ENCODE peak calls at places on chromosomes 1 and 21, in nine cellular contexts. One of them, this sample, is unnamed.

GRCh38 chr1:85571830-85572229 is 8.7 kb upstream of the CCN1 start:
- DNase-seq in heart left ventricle: no peak
- DNase-seq in lower leg skin: no peak
- DNase-seq in SK-MEL-5: no peak
- DNase-seq in globus pallidus: no peak
- DNase-seq in endothelial cell: no peak
- DNase-seq in type B pancreatic cell: no peak
- DNase-seq in GM23248: no peak
- DNase-seq in Kasumi-1: no peak
- DNase-seq in this sample: no peak

GRCh38 chr1:151058682-151059341 is 610 bp downstream of the CDC42SE1 start:
- DNase-seq in heart left ventricle: no peak
- DNase-seq in lower leg skin: peak; percentile 92
- DNase-seq in SK-MEL-5: no peak
- DNase-seq in globus pallidus: peak; percentile 49
- DNase-seq in endothelial cell: no peak
- DNase-seq in type B pancreatic cell: no peak
- DNase-seq in GM23248: peak; percentile 52
- DNase-seq in Kasumi-1: no peak
- DNase-seq in this sample: no peak

GRCh38 chr1:201351617-201352016 is 25.9 kb downstream of the TNNT2 start:
- DNase-seq in heart left ventricle: no peak
- DNase-seq in lower leg skin: no peak
- DNase-seq in SK-MEL-5: no peak
- DNase-seq in globus pallidus: no peak
- DNase-seq in endothelial cell: no peak
- DNase-seq in type B pancreatic cell: no peak
- DNase-seq in GM23248: no peak
- DNase-seq in Kasumi-1: no peak
- DNase-seq in this sample: no peak

GRCh38 chr1:177748080-177748801 is 221.6 kb downstream of the SEC16B start:
- DNase-seq in heart left ventricle: no peak
- DNase-seq in lower leg skin: no peak
- DNase-seq in SK-MEL-5: no peak
- DNase-seq in globus pallidus: no peak
- DNase-seq in endothelial cell: no peak
- DNase-seq in type B pancreatic cell: no peak
- DNase-seq in GM23248: no peak
- DNase-seq in Kasumi-1: no peak
- DNase-seq in this sample: no peak

GRCh38 chr1:160656737-160657476 is 10.1 kb upstream of the SLAMF1 start:
- DNase-seq in heart left ventricle: no peak
- DNase-seq in lower leg skin: no peak
- DNase-seq in SK-MEL-5: no peak
- DNase-seq in globus pallidus: no peak
- DNase-seq in endothelial cell: no peak
- DNase-seq in type B pancreatic cell: no peak
- DNase-seq in GM23248: no peak
- DNase-seq in Kasumi-1: no peak
- DNase-seq in this sample: no peak

GRCh38 chr1:13807213-13807612 is 107.2 kb downstream of the PRDM2 start:
- DNase-seq in heart left ventricle: no peak
- DNase-seq in lower leg skin: no peak
- DNase-seq in SK-MEL-5: peak; percentile 56
- DNase-seq in globus pallidus: peak; percentile 31
- DNase-seq in endothelial cell: peak; percentile 70
- DNase-seq in type B pancreatic cell: no peak
- DNase-seq in GM23248: peak; percentile 37
- DNase-seq in Kasumi-1: no peak
- DNase-seq in this sample: no peak

GRCh38 chr1:197948926-197949899 is 32.0 kb downstream of the LHX9 start:
- DNase-seq in heart left ventricle: no peak
- DNase-seq in lower leg skin: no peak
- DNase-seq in SK-MEL-5: no peak
- DNase-seq in globus pallidus: no peak
- DNase-seq in endothelial cell: no peak
- DNase-seq in type B pancreatic cell: no peak
- DNase-seq in GM23248: no peak
- DNase-seq in Kasumi-1: no peak
- DNase-seq in this sample: peak; percentile 30

GRCh38 chr1:94636625-94637024 is 95.1 kb upstream of the F3 start:
- DNase-seq in heart left ventricle: no peak
- DNase-seq in lower leg skin: no peak
- DNase-seq in SK-MEL-5: no peak
- DNase-seq in globus pallidus: no peak
- DNase-seq in endothelial cell: no peak
- DNase-seq in type B pancreatic cell: no peak
- DNase-seq in GM23248: peak; percentile 75
- DNase-seq in Kasumi-1: no peak
- DNase-seq in this sample: no peak

GRCh38 chr1:42932442-42932941 is 26.2 kb downstream of the SLC2A1 start:
- DNase-seq in heart left ventricle: no peak
- DNase-seq in lower leg skin: peak; percentile 74
- DNase-seq in SK-MEL-5: no peak
- DNase-seq in globus pallidus: no peak
- DNase-seq in endothelial cell: no peak
- DNase-seq in type B pancreatic cell: no peak
- DNase-seq in GM23248: no peak
- DNase-seq in Kasumi-1: no peak
- DNase-seq in this sample: no peak

GRCh38 chr1:47840338-47840737 is 156.8 kb downstream of the TRABD2B start:
- DNase-seq in heart left ventricle: no peak
- DNase-seq in lower leg skin: no peak
- DNase-seq in SK-MEL-5: no peak
- DNase-seq in globus pallidus: no peak
- DNase-seq in endothelial cell: no peak
- DNase-seq in type B pancreatic cell: no peak
- DNase-seq in GM23248: no peak
- DNase-seq in Kasumi-1: no peak
- DNase-seq in this sample: no peak

GRCh38 chr21:27017251-27017650 is 50.4 kb upstream of the ADAMTS5 start:
- DNase-seq in heart left ventricle: no peak
- DNase-seq in lower leg skin: no peak
- DNase-seq in SK-MEL-5: no peak
- DNase-seq in globus pallidus: no peak
- DNase-seq in endothelial cell: no peak
- DNase-seq in type B pancreatic cell: no peak
- DNase-seq in GM23248: peak; percentile 3
- DNase-seq in Kasumi-1: no peak
- DNase-seq in this sample: no peak

GRCh38 chr1:234845097-234845660 is 235.2 kb upstream of the IRF2BP2 start:
- DNase-seq in heart left ventricle: no peak
- DNase-seq in lower leg skin: no peak
- DNase-seq in SK-MEL-5: no peak
- DNase-seq in globus pallidus: no peak
- DNase-seq in endothelial cell: no peak
- DNase-seq in type B pancreatic cell: no peak
- DNase-seq in GM23248: no peak
- DNase-seq in Kasumi-1: no peak
- DNase-seq in this sample: peak; percentile 11

GRCh38 chr1:241356519-241357365 is at the start of gene RGS7:
- DNase-seq in heart left ventricle: peak; percentile 11
- DNase-seq in lower leg skin: no peak
- DNase-seq in SK-MEL-5: no peak
- DNase-seq in globus pallidus: peak; percentile 64
- DNase-seq in endothelial cell: peak; percentile 69
- DNase-seq in type B pancreatic cell: peak; percentile 79
- DNase-seq in GM23248: peak; percentile 62
- DNase-seq in Kasumi-1: no peak
- DNase-seq in this sample: no peak

GRCh38 chr1:67748147-67748546 is 63.1 kb downstream of the GADD45A start:
- DNase-seq in heart left ventricle: no peak
- DNase-seq in lower leg skin: no peak
- DNase-seq in SK-MEL-5: no peak
- DNase-seq in globus pallidus: no peak
- DNase-seq in endothelial cell: no peak
- DNase-seq in type B pancreatic cell: no peak
- DNase-seq in GM23248: no peak
- DNase-seq in Kasumi-1: no peak
- DNase-seq in this sample: no peak

GRCh38 chr21:42777757-42778344 is 101.5 kb downstream of the WDR4 start:
- DNase-seq in heart left ventricle: no peak
- DNase-seq in lower leg skin: no peak
- DNase-seq in SK-MEL-5: peak; percentile 74
- DNase-seq in globus pallidus: peak; percentile 61
- DNase-seq in endothelial cell: no peak
- DNase-seq in type B pancreatic cell: no peak
- DNase-seq in GM23248: no peak
- DNase-seq in Kasumi-1: no peak
- DNase-seq in this sample: no peak

GRCh38 chr1:12053752-12054548 is 9.2 kb upstream of the TNFRSF8 start:
- DNase-seq in heart left ventricle: no peak
- DNase-seq in lower leg skin: no peak
- DNase-seq in SK-MEL-5: no peak
- DNase-seq in globus pallidus: no peak
- DNase-seq in endothelial cell: no peak
- DNase-seq in type B pancreatic cell: no peak
- DNase-seq in GM23248: no peak
- DNase-seq in Kasumi-1: no peak
- DNase-seq in this sample: no peak

GRCh38 chr21:44994581-44995171 is 54.8 kb downstream of the SLX9 start:
- DNase-seq in heart left ventricle: no peak
- DNase-seq in lower leg skin: no peak
- DNase-seq in SK-MEL-5: no peak
- DNase-seq in globus pallidus: no peak
- DNase-seq in endothelial cell: no peak
- DNase-seq in type B pancreatic cell: no peak
- DNase-seq in GM23248: peak; percentile 39
- DNase-seq in Kasumi-1: no peak
- DNase-seq in this sample: no peak

GRCh38 chr1:37479255-37480124 is 5.1 kb downstream of the ZC3H12A start:
- DNase-seq in heart left ventricle: peak; percentile 75
- DNase-seq in lower leg skin: peak; percentile 98
- DNase-seq in SK-MEL-5: no peak
- DNase-seq in globus pallidus: no peak
- DNase-seq in endothelial cell: no peak
- DNase-seq in type B pancreatic cell: no peak
- DNase-seq in GM23248: peak; percentile 97
- DNase-seq in Kasumi-1: peak; percentile 78
- DNase-seq in this sample: peak; percentile 89

GRCh38 chr1:202186327-202186726 is 7.3 kb upstream of the LGR6 start:
- DNase-seq in heart left ventricle: no peak
- DNase-seq in lower leg skin: no peak
- DNase-seq in SK-MEL-5: no peak
- DNase-seq in globus pallidus: no peak
- DNase-seq in endothelial cell: no peak
- DNase-seq in type B pancreatic cell: no peak
- DNase-seq in GM23248: no peak
- DNase-seq in Kasumi-1: no peak
- DNase-seq in this sample: no peak

GRCh38 chr1:217040696-217041095 is 317.5 kb upstream of the ESRRG start:
- DNase-seq in heart left ventricle: no peak
- DNase-seq in lower leg skin: no peak
- DNase-seq in SK-MEL-5: no peak
- DNase-seq in globus pallidus: no peak
- DNase-seq in endothelial cell: no peak
- DNase-seq in type B pancreatic cell: no peak
- DNase-seq in GM23248: no peak
- DNase-seq in Kasumi-1: no peak
- DNase-seq in this sample: no peak

GRCh38 chr21:14259669-14260458 is 43.9 kb downstream of the RBM11 start:
- DNase-seq in heart left ventricle: no peak
- DNase-seq in lower leg skin: no peak
- DNase-seq in SK-MEL-5: peak; percentile 69
- DNase-seq in globus pallidus: peak; percentile 62
- DNase-seq in endothelial cell: no peak
- DNase-seq in type B pancreatic cell: no peak
- DNase-seq in GM23248: peak; percentile 61
- DNase-seq in Kasumi-1: peak; percentile 67
- DNase-seq in this sample: no peak

GRCh38 chr1:97093742-97094141 is 372.2 kb downstream of the PTBP2 start:
- DNase-seq in heart left ventricle: no peak
- DNase-seq in lower leg skin: no peak
- DNase-seq in SK-MEL-5: no peak
- DNase-seq in globus pallidus: no peak
- DNase-seq in endothelial cell: no peak
- DNase-seq in type B pancreatic cell: no peak
- DNase-seq in GM23248: peak; percentile 79
- DNase-seq in Kasumi-1: no peak
- DNase-seq in this sample: no peak

GRCh38 chr1:81619156-81619555 is 181.6 kb upstream of the ADGRL2 start:
- DNase-seq in heart left ventricle: no peak
- DNase-seq in lower leg skin: no peak
- DNase-seq in SK-MEL-5: no peak
- DNase-seq in globus pallidus: no peak
- DNase-seq in endothelial cell: no peak
- DNase-seq in type B pancreatic cell: no peak
- DNase-seq in GM23248: no peak
- DNase-seq in Kasumi-1: no peak
- DNase-seq in this sample: no peak

GRCh38 chr1:236492378-236492777 is 31.4 kb upstream of the LGALS8 start:
- DNase-seq in heart left ventricle: no peak
- DNase-seq in lower leg skin: peak; percentile 20
- DNase-seq in SK-MEL-5: no peak
- DNase-seq in globus pallidus: no peak
- DNase-seq in endothelial cell: no peak
- DNase-seq in type B pancreatic cell: no peak
- DNase-seq in GM23248: no peak
- DNase-seq in Kasumi-1: no peak
- DNase-seq in this sample: no peak

GRCh38 chr1:151443846-151444790 is 15.2 kb downstream of the POGZ start:
- DNase-seq in heart left ventricle: peak; percentile 29
- DNase-seq in lower leg skin: no peak
- DNase-seq in SK-MEL-5: peak; percentile 96
- DNase-seq in globus pallidus: peak; percentile 69
- DNase-seq in endothelial cell: peak; percentile 62
- DNase-seq in type B pancreatic cell: no peak
- DNase-seq in GM23248: peak; percentile 90
- DNase-seq in Kasumi-1: peak; percentile 78
- DNase-seq in this sample: peak; percentile 45

GRCh38 chr1:224497714-224498573 is 63.3 kb upstream of the WDR26 start:
- DNase-seq in heart left ventricle: no peak
- DNase-seq in lower leg skin: peak; percentile 89
- DNase-seq in SK-MEL-5: no peak
- DNase-seq in globus pallidus: peak; percentile 39
- DNase-seq in endothelial cell: no peak
- DNase-seq in type B pancreatic cell: no peak
- DNase-seq in GM23248: peak; percentile 95
- DNase-seq in Kasumi-1: peak; percentile 78
- DNase-seq in this sample: peak; percentile 27

GRCh38 chr1:112685913-112686312 is 11.5 kb downstream of the MOV10 start:
- DNase-seq in heart left ventricle: no peak
- DNase-seq in lower leg skin: peak; percentile 50
- DNase-seq in SK-MEL-5: no peak
- DNase-seq in globus pallidus: no peak
- DNase-seq in endothelial cell: no peak
- DNase-seq in type B pancreatic cell: no peak
- DNase-seq in GM23248: no peak
- DNase-seq in Kasumi-1: no peak
- DNase-seq in this sample: no peak

GRCh38 chr1:199979071-199979470 is 48.4 kb upstream of the NR5A2 start:
- DNase-seq in heart left ventricle: no peak
- DNase-seq in lower leg skin: no peak
- DNase-seq in SK-MEL-5: no peak
- DNase-seq in globus pallidus: no peak
- DNase-seq in endothelial cell: no peak
- DNase-seq in type B pancreatic cell: no peak
- DNase-seq in GM23248: no peak
- DNase-seq in Kasumi-1: no peak
- DNase-seq in this sample: no peak

GRCh38 chr1:11862890-11863289 is 4.1 kb upstream of the NPPB start:
- DNase-seq in heart left ventricle: no peak
- DNase-seq in lower leg skin: no peak
- DNase-seq in SK-MEL-5: no peak
- DNase-seq in globus pallidus: no peak
- DNase-seq in endothelial cell: no peak
- DNase-seq in type B pancreatic cell: no peak
- DNase-seq in GM23248: peak; percentile 24
- DNase-seq in Kasumi-1: peak; percentile 2
- DNase-seq in this sample: no peak

GRCh38 chr1:41455479-41456271 is 28.8 kb downstream of the EDN2 start:
- DNase-seq in heart left ventricle: peak; percentile 79
- DNase-seq in lower leg skin: no peak
- DNase-seq in SK-MEL-5: no peak
- DNase-seq in globus pallidus: peak; percentile 46
- DNase-seq in endothelial cell: no peak
- DNase-seq in type B pancreatic cell: no peak
- DNase-seq in GM23248: peak; percentile 86
- DNase-seq in Kasumi-1: no peak
- DNase-seq in this sample: no peak

GRCh38 chr1:28112388-28113311 is 24.2 kb upstream of the EYA3 start:
- DNase-seq in heart left ventricle: no peak
- DNase-seq in lower leg skin: no peak
- DNase-seq in SK-MEL-5: peak; percentile 60
- DNase-seq in globus pallidus: no peak
- DNase-seq in endothelial cell: no peak
- DNase-seq in type B pancreatic cell: no peak
- DNase-seq in GM23248: peak; percentile 77
- DNase-seq in Kasumi-1: peak; percentile 13
- DNase-seq in this sample: no peak